ENCODE peak calls at places on chromosomes 12 and 14, in seven cellular contexts. U is Caco-2; M is NCI-H1436; B is OCI-LY7; Y is KG1; C is suprapubic skin; H is CD4-positive, alpha-beta T cell. R is an unnamed sample.

GRCh38 chr14:61588419-61588901 is 106.9 kb upstream of the HIF1A start:
- DNase-seq in M (peak), U (no peak), H (no peak), Y (no peak), B (no peak), C (no peak), R (no peak)

GRCh38 chr14:79404874-79405273 is 806.4 kb downstream of the DIO2 start:
- DNase-seq in M (no peak), C (no peak), H (no peak), U (no peak), B (no peak), Y (no peak), R (no peak)

GRCh38 chr12:113587720-113588119 is 116.0 kb upstream of the LHX5 start:
- DNase-seq in Y (no peak), M (no peak), B (no peak), U (no peak), H (no peak), C (no peak), R (no peak)

GRCh38 chr14:36241183-36241582 is 64.7 kb upstream of the PTCSC3 start:
- DNase-seq in U (no peak), Y (no peak), M (no peak), H (no peak), C (no peak), B (no peak), R (no peak)

GRCh38 chr12:99767809-99768208 is 120.3 kb downstream of the GARIN6 start:
- DNase-seq in C (no peak), U (no peak), H (no peak), B (peak), Y (no peak), M (peak), R (no peak)

GRCh38 chr12:62632521-62632920 is 165.9 kb downstream of the MON2 start:
- DNase-seq in U (no peak), M (no peak), Y (no peak), C (peak), H (no peak), B (no peak), R (peak)

GRCh38 chr14:70067810-70068209 is 120.9 kb downstream of the SLC8A3 start:
- DNase-seq in H (no peak), U (no peak), C (no peak), Y (no peak), B (no peak), M (no peak), R (no peak)

GRCh38 chr14:100711493-100711892 is 15.2 kb upstream of the DLK1 start:
- DNase-seq in H (no peak), M (no peak), C (no peak), Y (no peak), B (no peak), U (no peak), R (no peak)

GRCh38 chr14:23524954-23525353 is 26.6 kb downstream of the ZFHX2 start:
- DNase-seq in H (no peak), B (no peak), U (no peak), M (no peak), Y (no peak), C (no peak), R (no peak)

GRCh38 chr12:59972941-59973340 is 377.1 kb downstream of the SLC16A7 start:
- DNase-seq in H (no peak), B (no peak), C (no peak), M (no peak), Y (no peak), U (peak), R (no peak)

GRCh38 chr12:29253916-29254625 is 105.0 kb downstream of the FAR2 start:
- DNase-seq in H (no peak), U (no peak), B (no peak), C (no peak), Y (no peak), M (no peak), R (no peak)

GRCh38 chr12:120628919-120629318 is 11.5 kb upstream of the CABP1 start:
- DNase-seq in M (no peak), U (no peak), Y (no peak), B (no peak), H (no peak), C (no peak), R (no peak)

GRCh38 chr14:67602995-67603545 is 3.0 kb upstream of the PIGH start:
- DNase-seq in C (no peak), U (no peak), H (no peak), B (peak), Y (no peak), M (no peak), R (no peak)

GRCh38 chr14:68470361-68470760 is 322.5 kb downstream of the ZFP36L1 start:
- DNase-seq in H (no peak), B (no peak), M (no peak), Y (no peak), U (no peak), C (no peak), R (no peak)

GRCh38 chr12:109944975-109945374 is 44.9 kb downstream of the TCHP start:
- DNase-seq in B (no peak), U (no peak), H (no peak), C (no peak), M (no peak), Y (no peak), R (no peak)

GRCh38 chr14:75280831-75281690 is 2.4 kb downstream of the FOS start:
- DNase-seq in B (no peak), Y (no peak), U (peak), M (no peak), H (no peak), C (peak), R (peak)

GRCh38 chr14:95741051-95741490 is 27.1 kb upstream of the TCL1A start:
- DNase-seq in M (peak), C (no peak), U (peak), H (no peak), B (no peak), Y (no peak), R (peak)

GRCh38 chr12:47636908-47637780 is 68.7 kb downstream of the RPAP3 start:
- DNase-seq in C (no peak), H (peak), Y (no peak), B (peak), M (peak), U (peak), R (no peak)

GRCh38 chr12:47207005-47207717 is 127.4 kb upstream of the AMIGO2 start:
- DNase-seq in B (peak), M (no peak), Y (peak), U (no peak), C (no peak), H (peak), R (no peak)

GRCh38 chr14:100049220-100049619 is 16.0 kb upstream of the EVL start:
- DNase-seq in U (no peak), M (no peak), H (no peak), B (no peak), C (no peak), Y (no peak), R (no peak)

GRCh38 chr12:67355428-67356385 is 86.5 kb downstream of the CAND1 start:
- DNase-seq in M (peak), B (peak), C (no peak), U (no peak), H (no peak), Y (peak), R (no peak)

GRCh38 chr12:24960222-24960855 is 11.4 kb upstream of the BCAT1 start:
- DNase-seq in M (no peak), B (peak), Y (peak), C (no peak), U (peak), H (no peak), R (no peak)

GRCh38 chr14:34628681-34629135 is 1.2 kb downstream of the SNX6 start:
- DNase-seq in M (no peak), B (peak), Y (no peak), U (no peak), C (no peak), H (peak), R (no peak)

GRCh38 chr14:56894591-56894991 is 84.3 kb upstream of the OTX2 start:
- DNase-seq in H (no peak), M (no peak), C (no peak), Y (no peak), B (no peak), U (no peak), R (no peak)

GRCh38 chr14:100884456-100884855 is 19.1 kb downstream of the RTL1 start:
- DNase-seq in U (no peak), B (no peak), C (no peak), Y (no peak), M (no peak), H (no peak), R (no peak)

GRCh38 chr14:92579244-92579643 is 65.7 kb downstream of the RIN3 start:
- DNase-seq in C (no peak), U (no peak), H (no peak), M (no peak), Y (no peak), B (no peak), R (no peak)

GRCh38 chr12:5258498-5258897 is 173.4 kb upstream of the NTF3 start:
- DNase-seq in Y (no peak), C (peak), U (no peak), M (no peak), H (no peak), B (no peak), R (no peak)

GRCh38 chr14:63223596-63223995 is 19.4 kb downstream of the RHOJ start:
- DNase-seq in B (no peak), U (no peak), C (no peak), M (no peak), H (no peak), Y (no peak), R (no peak)

GRCh38 chr14:52950898-52951729 is at the start of gene FERMT2:
- DNase-seq in C (peak), U (peak), B (no peak), Y (peak), M (peak), H (no peak), R (peak)

GRCh38 chr14:103548463-103549351 is 13.8 kb downstream of the BAG5 start:
- DNase-seq in U (no peak), M (no peak), B (no peak), C (no peak), H (no peak), Y (no peak), R (no peak)

GRCh38 chr14:101707285-101707842 is 54.1 kb upstream of the PPP2R5C start:
- DNase-seq in B (peak), M (peak), C (no peak), Y (peak), U (peak), H (peak), R (no peak)

GRCh38 chr14:99995700-99996356 is 69.4 kb upstream of the EVL start:
- DNase-seq in Y (peak), H (peak), B (peak), C (peak), U (peak), M (no peak), R (no peak)

GRCh38 chr12:30794591-30795409 is 40.0 kb upstream of the CAPRIN2 start:
- DNase-seq in Y (no peak), C (no peak), U (no peak), H (no peak), B (no peak), M (no peak), R (no peak)

GRCh38 chr12:19614601-19615442 is 175.5 kb downstream of the AEBP2 start:
- DNase-seq in Y (no peak), H (no peak), C (no peak), M (no peak), B (no peak), U (no peak), R (no peak)

GRCh38 chr12:69901141-69901900 is 76.3 kb downstream of the MYRFL start:
- DNase-seq in Y (no peak), M (no peak), U (no peak), B (no peak), C (no peak), H (no peak), R (no peak)

GRCh38 chr12:94211011-94211410 is 62.6 kb downstream of the PLXNC1 start:
- DNase-seq in H (no peak), Y (no peak), C (no peak), B (no peak), U (no peak), M (no peak), R (no peak)

GRCh38 chr12:57738661-57739237 is at the start of gene AGAP2:
- DNase-seq in B (no peak), C (peak), H (no peak), M (peak), Y (no peak), U (no peak), R (no peak)

R was measured in breast epithelium.